ENCODE peak calls at places on chromosomes 6 and 20, in six cellular contexts. F is cardiac muscle cell, X is DND-41, N is heart right ventricle, J is coronary artery, S is GM23338. B is an unnamed sample.

GRCh38 chr6:114000066-114000465 is 29.1 kb upstream of the HDAC2 start:
- DNase-seq in F (no peak), X (no peak), N (no peak), J (no peak), S (no peak), B (no peak)

GRCh38 chr6:134398453-134398852 is 80.5 kb upstream of the SGK1 start:
- DNase-seq in F (no peak), X (no peak), N (no peak), J (no peak), S (no peak), B (peak)

GRCh38 chr6:42013134-42013516 is 37.2 kb upstream of the TAF8 start:
- DNase-seq in F (no peak), X (no peak), N (no peak), J (no peak), S (no peak), B (no peak)

GRCh38 chr20:37994512-37994911 is 38.7 kb downstream of the TTI1 start:
- DNase-seq in F (peak), X (no peak), N (no peak), J (no peak), S (no peak), B (no peak)

GRCh38 chr6:135521431-135521830 is 23.9 kb upstream of the AHI1 start:
- DNase-seq in F (no peak), X (no peak), N (no peak), J (no peak), S (no peak), B (no peak)

GRCh38 chr20:53069121-53069520 is 97.0 kb downstream of the TSHZ2 start:
- DNase-seq in F (no peak), X (no peak), N (no peak), J (no peak), S (no peak), B (no peak)

GRCh38 chr6:42564496-42564890 is 664 bp downstream of the UBR2 start:
- DNase-seq in F (no peak), X (peak), N (no peak), J (no peak), S (no peak), B (no peak)

GRCh38 chr20:13428684-13429083 is 207.6 kb downstream of the ISM1 start:
- DNase-seq in F (no peak), X (no peak), N (no peak), J (no peak), S (no peak), B (no peak)

GRCh38 chr6:40706222-40706621 is 119.1 kb upstream of the LRFN2 start:
- DNase-seq in F (no peak), X (no peak), N (no peak), J (no peak), S (no peak), B (no peak)

GRCh38 chr6:132483779-132484679 is 28.9 kb downstream of the STX7 start:
- DNase-seq in F (peak), X (peak), N (peak), J (no peak), S (peak), B (peak)

GRCh38 chr6:55825402-55826051 is 49.9 kb downstream of the BMP5 start:
- DNase-seq in F (peak), X (no peak), N (peak), J (no peak), S (no peak), B (no peak)

GRCh38 chr6:118896339-118897136 is 2.6 kb downstream of the ASF1A start:
- DNase-seq in F (peak), X (no peak), N (no peak), J (no peak), S (peak), B (peak)

GRCh38 chr20:50312682-50313187 is 122.1 kb downstream of the CEBPB start:
- DNase-seq in F (peak), X (no peak), N (peak), J (peak), S (no peak), B (no peak)

GRCh38 chr20:59144831-59145196 is 18.8 kb upstream of the ZNF831 start:
- DNase-seq in F (no peak), X (no peak), N (no peak), J (no peak), S (no peak), B (no peak)

GRCh38 chr6:154605207-154605877 is 94.9 kb upstream of the CNKSR3 start:
- DNase-seq in F (no peak), X (no peak), N (no peak), J (no peak), S (no peak), B (peak)

GRCh38 chr6:111709615-111710398 is 104.1 kb upstream of the TRAF3IP2 start:
- DNase-seq in F (peak), X (peak), N (peak), J (no peak), S (peak), B (peak)

GRCh38 chr6:157550114-157550989 is 169.4 kb downstream of the ZDHHC14 start:
- DNase-seq in F (no peak), X (no peak), N (no peak), J (no peak), S (no peak), B (peak)

GRCh38 chr20:41411458-41411857 is 44.8 kb upstream of the EMILIN3 start:
- DNase-seq in F (peak), X (no peak), N (no peak), J (no peak), S (peak), B (peak)

GRCh38 chr6:151036869-151037680 is 171.6 kb downstream of the MTHFD1L start:
- DNase-seq in F (no peak), X (no peak), N (no peak), J (no peak), S (no peak), B (no peak)

GRCh38 chr6:85756982-85757381 is 114.3 kb upstream of the SYNCRIP start:
- DNase-seq in F (peak), X (no peak), N (no peak), J (no peak), S (peak), B (peak)

GRCh38 chr20:47181056-47181862 is 175.2 kb downstream of the ZMYND8 start:
- DNase-seq in F (peak), X (peak), N (no peak), J (no peak), S (peak), B (peak)

GRCh38 chr6:75377386-75377785 is 92.8 kb upstream of the TMEM30A start:
- DNase-seq in F (no peak), X (no peak), N (no peak), J (no peak), S (peak), B (no peak)

GRCh38 chr20:50034567-50035170 is 51.9 kb downstream of the SNAI1 start:
- DNase-seq in F (peak), X (no peak), N (peak), J (peak), S (no peak), B (no peak)

GRCh38 chr6:142871910-142872331 is 73.1 kb downstream of the HIVEP2 start:
- DNase-seq in F (peak), X (peak), N (peak), J (no peak), S (no peak), B (peak)
- H3K4me3 ChIP-seq in F (no peak), X (no peak), N (no peak), J (no peak), S (no peak), B (no peak)

GRCh38 chr6:39228992-39229767 is at the start of gene KCNK5:
- DNase-seq in F (peak), X (peak), N (peak), J (peak), S (peak), B (peak)
- TF ChIP-seq CTCF in F (peak), X (no peak), N (peak), J (no peak), S (peak), B (peak)

GRCh38 chr6:43706788-43707187 is 19.2 kb upstream of the MRPS18A start:
- DNase-seq in F (peak), X (no peak), N (no peak), J (no peak), S (no peak), B (no peak)
- H3K4me3 ChIP-seq in F (no peak), X (no peak), N (no peak), J (no peak), S (no peak), B (no peak)

GRCh38 chr6:160766657-160767018 is 64.6 kb downstream of the PLG start:
- DNase-seq in F (no peak), X (no peak), N (no peak), J (no peak), S (no peak), B (no peak)

GRCh38 chr6:160767647-160768019 is 65.6 kb downstream of the PLG start:
- DNase-seq in F (no peak), X (no peak), N (no peak), J (no peak), S (no peak), B (no peak)

GRCh38 chr6:160767019-160767646 is 65.1 kb downstream of the PLG start:
- DNase-seq in F (peak), X (no peak), N (peak), J (peak), S (peak), B (peak)

GRCh38 chr6:160764847-160765246 is 62.8 kb downstream of the PLG start:
- DNase-seq in F (no peak), X (no peak), N (no peak), J (no peak), S (no peak), B (no peak)

GRCh38 chr6:160765412-160765811 is 63.4 kb downstream of the PLG start:
- DNase-seq in F (no peak), X (no peak), N (no peak), J (no peak), S (peak), B (no peak)
- TF ChIP-seq CTCF in F (no peak), X (no peak), N (no peak), J (no peak), S (peak), B (no peak)

GRCh38 chr6:34457392-34457746 is 8.5 kb upstream of the PACSIN1 start:
- DNase-seq in F (no peak), X (no peak), N (no peak), J (no peak), S (no peak), B (no peak)

GRCh38 chr6:34459899-34460593 is 5.8 kb upstream of the PACSIN1 start:
- DNase-seq in F (peak), X (peak), N (peak), J (no peak), S (peak), B (peak)

GRCh38 chr6:34455831-34456230 is 10.0 kb upstream of the PACSIN1 start:
- DNase-seq in F (no peak), X (peak), N (no peak), J (no peak), S (no peak), B (peak)

GRCh38 chr6:34460796-34461507 is 4.9 kb upstream of the PACSIN1 start:
- DNase-seq in F (no peak), X (no peak), N (no peak), J (no peak), S (no peak), B (no peak)

GRCh38 chr6:34457747-34458462 is 8.0 kb upstream of the PACSIN1 start:
- DNase-seq in F (no peak), X (no peak), N (no peak), J (no peak), S (no peak), B (no peak)
- H3K4me3 ChIP-seq in F (no peak), X (no peak), N (no peak), J (no peak), S (no peak), B (no peak)

GRCh38 chr6:29355603-29356002 is 13.1 kb downstream of the OR5V1 start:
- DNase-seq in F (no peak), X (no peak), N (no peak), J (no peak), S (peak), B (no peak)
- TF ChIP-seq CTCF in F (no peak), X (peak), N (no peak), J (no peak), S (peak), B (no peak)

GRCh38 chr20:32205502-32206382 is 1.8 kb downstream of the PLAGL2 start:
- DNase-seq in F (peak), X (no peak), N (no peak), J (no peak), S (no peak), B (peak)

GRCh38 chr20:32204485-32205115 is 2.9 kb downstream of the PLAGL2 start:
- DNase-seq in F (no peak), X (no peak), N (no peak), J (no peak), S (no peak), B (no peak)

GRCh38 chr20:32201977-32202363 is 5.6 kb downstream of the PLAGL2 start:
- DNase-seq in F (peak), X (no peak), N (no peak), J (no peak), S (no peak), B (no peak)

GRCh38 chr20:32201296-32201976 is 6.1 kb downstream of the PLAGL2 start:
- DNase-seq in F (no peak), X (no peak), N (no peak), J (no peak), S (no peak), B (no peak)

DNA sequence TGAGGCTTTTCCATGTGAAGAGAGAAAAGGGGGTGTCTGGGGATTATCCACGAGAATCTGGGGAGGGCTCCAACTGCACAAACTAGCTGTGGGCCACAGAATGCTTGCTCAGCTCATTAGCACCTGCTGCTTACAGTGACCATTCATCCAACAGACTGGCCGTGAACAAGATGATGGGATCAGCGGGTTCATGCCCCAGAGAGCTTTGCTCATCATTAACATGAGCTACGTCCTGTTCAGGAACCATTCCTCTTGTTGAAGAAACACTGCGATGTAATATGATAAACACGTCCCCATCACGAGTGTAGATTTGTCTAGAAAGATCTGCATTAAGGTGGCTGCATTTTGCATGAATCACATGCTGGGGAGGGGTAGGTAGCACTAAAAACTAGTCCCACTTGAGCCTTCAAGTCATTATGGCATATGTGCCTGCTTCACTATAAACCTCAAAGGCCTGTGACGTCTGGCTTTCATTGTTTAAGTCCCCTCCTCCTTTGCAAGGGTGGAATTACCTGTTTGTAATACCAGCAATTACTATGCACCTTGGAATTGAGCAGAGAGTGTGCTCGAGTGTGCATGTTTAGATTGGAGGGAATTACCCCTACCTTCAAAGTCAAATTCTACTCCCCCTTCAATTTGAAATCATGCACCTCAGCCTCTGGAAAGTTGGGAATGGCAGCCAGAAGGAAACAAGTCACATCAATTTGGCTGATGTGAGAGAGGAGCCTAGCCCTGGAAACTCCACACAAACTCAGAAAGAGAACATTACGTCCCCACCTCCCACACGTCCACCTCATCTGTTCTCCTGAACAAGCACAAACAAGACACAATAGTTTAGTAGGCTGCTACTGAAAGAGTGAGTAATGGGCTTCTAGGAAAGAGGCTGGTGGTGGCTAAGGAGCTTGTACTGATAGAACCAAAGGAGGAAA is 3.7 kb downstream of the PLAGL2 start:
- DNase-seq in F (peak), X (no peak), N (no peak), J (no peak), S (no peak), B (no peak)
- H3K4me3 ChIP-seq in F (peak), X (no peak), N (no peak), J (no peak), S (peak), B (no peak)

GRCh38 chr6:27472182-27472616 is 706 bp downstream of the ZNF184 start:
- DNase-seq in F (peak), X (peak), N (peak), J (peak), S (peak), B (peak)
- TF ChIP-seq CTCF in F (no peak), X (no peak), N (no peak), J (no peak), S (no peak), B (no peak)

GRCh38 chr6:73194744-73195143 is 30.6 kb downstream of the KHDC1L start:
- DNase-seq in F (no peak), X (no peak), N (no peak), J (no peak), S (no peak), B (no peak)
- H3K4me3 ChIP-seq in F (no peak), X (no peak), N (no peak), J (no peak), S (no peak), B (no peak)

GRCh38 chr6:140909620-140910019 is 1223.1 kb upstream of the GJE1 start:
- DNase-seq in F (no peak), X (no peak), N (no peak), J (no peak), S (no peak), B (no peak)

GRCh38 chr6:140912686-140913085 is 1220.0 kb upstream of the GJE1 start:
- DNase-seq in F (no peak), X (no peak), N (no peak), J (no peak), S (peak), B (no peak)

DNA sequence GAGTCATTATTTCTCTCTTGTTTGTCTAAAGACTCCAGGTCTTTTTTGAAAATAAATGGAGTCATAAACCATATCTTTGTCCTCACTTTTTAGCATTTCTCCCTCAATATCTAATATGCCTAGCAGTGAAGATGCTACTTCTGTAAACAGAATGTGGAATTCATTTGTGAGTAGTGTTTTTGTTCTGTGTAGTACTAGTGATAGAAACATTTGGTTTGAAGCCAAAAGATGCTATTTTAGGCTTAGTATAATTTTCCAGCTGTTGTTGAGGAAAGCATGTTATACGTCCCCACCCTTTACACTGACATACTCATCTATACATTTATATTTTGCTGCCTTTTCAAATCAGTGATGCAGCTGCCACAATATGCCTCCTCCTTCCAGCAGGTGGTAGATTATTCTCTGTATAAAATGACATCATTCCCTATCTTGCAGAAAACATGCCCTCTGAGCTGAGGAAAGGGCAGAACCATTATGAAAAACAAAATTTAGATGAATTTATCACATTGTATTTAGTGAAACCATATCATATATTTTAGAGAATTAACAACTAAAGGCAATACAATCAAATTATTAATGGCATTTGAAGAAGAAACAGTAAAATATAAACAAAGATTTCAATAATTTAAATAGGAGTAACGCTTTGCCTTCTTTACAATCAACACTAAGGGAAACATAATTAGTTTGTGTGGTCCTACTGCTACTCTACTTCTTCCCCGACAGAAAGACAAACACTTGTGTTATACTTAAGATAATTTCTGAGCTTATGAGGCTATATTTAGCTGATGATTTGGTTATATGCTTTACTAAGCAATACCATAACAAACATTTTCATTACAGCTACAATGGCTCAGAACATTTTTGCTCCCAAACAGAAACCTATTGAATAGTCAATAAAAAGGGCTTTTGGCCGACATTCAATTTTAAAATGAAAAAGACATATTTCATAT is 1217.4 kb upstream of the GJE1 start:
- DNase-seq in F (no peak), X (no peak), N (no peak), J (no peak), S (no peak), B (no peak)
- TF ChIP-seq CTCF in F (no peak), X (no peak), N (peak), J (no peak), S (no peak), B (no peak)